ENCODE peak calls at places on chromosomes 7 and 10, in four cellular contexts. V is heart right ventricle, X is progenitor cell of endocrine pancreas, P is fibroblast of lung. C is an unnamed sample.

GRCh38 chr10:55491712-55492111 is 690.7 kb upstream of the PCDH15 start:
- DNase-seq in V (no peak), X (no peak), P (no peak), C (no peak)

GRCh38 chr7:111051832-111052231 is 39.1 kb upstream of the LRRN3 start:
- DNase-seq in V (no peak), X (no peak), P (no peak), C (no peak)

GRCh38 chr10:125711110-125711750 is 8.3 kb upstream of the EDRF1 start:
- DNase-seq in V (no peak), X (no peak), P (no peak), C (no peak)

GRCh38 chr7:3307437-3307836 is 6.4 kb downstream of the SDK1 start:
- DNase-seq in V (no peak), X (no peak), P (peak), C (no peak)

GRCh38 chr7:132422502-132423101 is 153.7 kb downstream of the PLXNA4 start:
- DNase-seq in V (no peak), X (no peak), P (peak), C (no peak)

GRCh38 chr7:26103541-26104070 is 48.4 kb upstream of the NFE2L3 start:
- DNase-seq in V (no peak), X (no peak), P (no peak), C (no peak)

GRCh38 chr10:110081914-110082313 is 74.1 kb downstream of the ADD3 start:
- DNase-seq in V (peak), X (no peak), P (no peak), C (no peak)

GRCh38 chr7:68107968-68108367 is 1111.3 kb downstream of the TYW1 start:
- DNase-seq in V (no peak), X (no peak), P (no peak), C (no peak)

GRCh38 chr7:82098410-82098809 is 328.6 kb upstream of the HGF start:
- DNase-seq in V (no peak), X (no peak), P (no peak), C (no peak)

GRCh38 chr10:23914641-23915040 is 294.3 kb upstream of the KIAA1217 start:
- DNase-seq in V (no peak), X (no peak), P (no peak), C (no peak)

GRCh38 chr10:104334965-104335650 is 3.2 kb downstream of the ITPRIP start:
- DNase-seq in V (no peak), X (no peak), P (no peak), C (no peak)

GRCh38 chr7:1741751-1742554 is 71.9 kb downstream of the ELFN1 start:
- DNase-seq in V (peak), X (no peak), P (no peak), C (no peak)

GRCh38 chr10:78313636-78314035 is 280.0 kb downstream of the RPS24 start:
- DNase-seq in V (no peak), X (no peak), P (no peak), C (no peak)

GRCh38 chr7:19242246-19242645 is 97.0 kb upstream of the FERD3L start:
- DNase-seq in V (no peak), X (no peak), P (no peak), C (no peak)

GRCh38 chr10:132163278-132163765 is 23.4 kb upstream of the DPYSL4 start:
- DNase-seq in V (peak), X (peak), P (no peak), C (peak)

GRCh38 chr7:137506031-137506430 is 162.5 kb upstream of the PTN start:
- DNase-seq in V (no peak), X (no peak), P (no peak), C (no peak)

GRCh38 chr7:19560111-19560883 is 148.5 kb downstream of the POLR1F start:
- DNase-seq in V (no peak), X (no peak), P (peak), C (no peak)

GRCh38 chr7:105521027-105521730 is 892 bp downstream of the PUS7 start:
- DNase-seq in V (peak), X (peak), P (peak), C (peak)

GRCh38 chr10:106285199-106285598 is 879.3 kb downstream of the SORCS1 start:
- DNase-seq in V (no peak), X (no peak), P (no peak), C (no peak)

GRCh38 chr7:131285558-131285957 is 42.1 kb upstream of the MKLN1 start:
- DNase-seq in V (no peak), X (no peak), P (peak), C (no peak)

GRCh38 chr7:151416921-151417320 is 7.1 kb upstream of the WDR86 start:
- DNase-seq in V (no peak), X (no peak), P (peak), C (no peak)

GRCh38 chr7:41316410-41316809 is 386.5 kb downstream of the INHBA start:
- DNase-seq in V (no peak), X (no peak), P (no peak), C (no peak)

GRCh38 chr10:8255301-8255700 is 200.8 kb downstream of the GATA3 start:
- DNase-seq in V (no peak), X (no peak), P (no peak), C (no peak)

GRCh38 chr10:126398383-126398743 is 10.1 kb upstream of the ADAM12 start:
- DNase-seq in V (no peak), X (no peak), P (no peak), C (no peak)

GRCh38 chr7:46710927-46711326 is 789.9 kb upstream of the IGFBP3 start:
- DNase-seq in V (no peak), X (no peak), P (peak), C (no peak)

GRCh38 chr10:52279546-52279945 is 34.5 kb upstream of the DKK1 start:
- DNase-seq in V (no peak), X (no peak), P (no peak), C (no peak)
- TF ChIP-seq CTCF in V (no peak), X (no peak), P (no peak), C (no peak)

GRCh38 chr10:102067091-102067916 is 2.2 kb downstream of the HPS6 start:
- DNase-seq in V (no peak), X (no peak), P (no peak), C (peak)

GRCh38 chr10:102066421-102067068 is 1.4 kb downstream of the HPS6 start:
- DNase-seq in V (no peak), X (no peak), P (no peak), C (no peak)

GRCh38 chr10:102065561-102066420 is 642 bp downstream of the HPS6 start:
- DNase-seq in V (peak), X (peak), P (no peak), C (peak)

GRCh38 chr10:102064503-102064867 is 664 bp upstream of the HPS6 start:
- DNase-seq in V (no peak), X (no peak), P (no peak), C (no peak)

DNA sequence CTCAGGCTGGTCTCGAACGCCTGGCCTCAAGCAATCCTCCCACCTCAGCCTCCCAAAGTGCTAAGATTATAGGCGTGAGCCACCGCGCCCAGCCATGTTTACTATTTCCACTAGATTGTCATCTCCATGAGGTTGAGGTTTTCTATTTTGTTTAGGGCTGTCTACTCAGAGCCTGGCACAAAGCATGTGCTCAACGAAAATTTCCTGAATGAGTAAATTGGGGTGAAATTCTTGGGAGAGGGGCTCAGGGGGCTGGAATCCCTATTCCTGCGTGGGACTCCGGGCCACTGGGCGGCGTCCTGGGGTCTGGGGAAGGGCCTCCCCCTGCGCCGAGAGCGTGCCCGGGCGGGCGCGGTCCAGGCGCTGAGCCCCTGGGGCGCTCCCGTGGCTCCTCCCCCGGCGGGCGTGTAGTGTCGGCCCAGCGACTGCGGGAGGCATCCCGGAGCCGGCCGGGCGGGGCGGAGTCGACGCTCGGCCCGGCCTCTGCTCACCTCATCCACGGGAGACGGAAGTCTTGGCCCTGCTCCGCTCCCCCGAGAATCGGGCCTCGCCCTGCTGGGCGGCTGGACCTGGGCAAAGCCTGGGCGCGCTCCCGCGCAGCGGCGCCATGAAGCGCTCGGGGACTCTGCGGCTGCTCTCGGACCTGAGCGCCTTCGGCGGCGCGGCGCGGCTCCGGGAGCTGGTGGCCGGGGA is at the start of gene HPS6:
- DNase-seq in V (peak), X (peak), P (peak), C (peak)
- TF ChIP-seq CTCF in V (no peak), X (peak), P (peak), C (peak)

GRCh38 chr10:69885379-69886156 is 83.9 kb downstream of the COL13A1 start:
- DNase-seq in V (no peak), X (no peak), P (no peak), C (no peak)
- TF ChIP-seq CTCF in V (peak), X (peak), P (peak), C (peak)

DNA sequence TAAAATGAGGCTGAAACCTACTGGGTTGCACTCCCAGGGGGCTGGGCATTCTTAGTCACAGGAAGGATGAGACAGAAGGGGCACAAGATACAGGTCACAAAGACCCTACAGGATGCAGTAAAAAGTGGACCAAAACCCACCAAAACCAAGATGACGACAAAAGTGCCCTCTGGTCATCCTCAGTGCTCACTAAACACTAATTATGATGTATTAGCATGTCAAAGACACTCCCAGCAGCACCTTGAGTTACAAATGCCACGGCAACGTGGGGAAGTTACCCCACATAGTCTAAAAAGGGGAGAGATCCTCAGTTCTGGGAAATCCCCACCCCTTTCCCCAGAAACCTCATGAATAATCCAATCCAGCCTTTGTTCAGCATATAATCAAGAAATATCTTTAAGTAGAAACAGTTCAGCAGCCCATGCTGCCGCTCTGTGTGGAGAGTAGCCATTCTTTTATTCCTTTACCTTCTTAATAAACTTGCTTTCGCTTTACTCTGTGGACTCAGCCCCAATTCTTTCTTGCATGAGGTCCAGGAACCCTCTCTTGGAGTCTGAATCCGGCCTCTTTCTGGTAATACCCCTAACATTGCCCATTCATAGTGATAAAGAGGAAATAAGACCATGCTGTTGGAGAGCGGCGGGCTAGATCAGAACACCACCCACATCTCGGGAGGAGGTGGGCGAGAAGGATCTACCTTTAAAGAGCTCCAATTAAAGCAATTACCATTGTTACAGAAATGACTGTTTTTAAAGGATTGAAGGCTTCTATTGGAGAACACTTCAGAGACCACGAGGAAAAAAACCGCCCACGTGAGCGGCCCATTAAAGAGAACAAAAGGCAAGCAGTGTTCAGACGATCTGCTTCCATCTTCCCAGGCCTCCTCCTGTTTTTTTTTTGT is 170.9 kb downstream of the USP6NL start:
- DNase-seq in V (no peak), X (no peak), P (no peak), C (no peak)
- TF ChIP-seq CTCF in V (no peak), X (no peak), P (no peak), C (no peak)

DNA sequence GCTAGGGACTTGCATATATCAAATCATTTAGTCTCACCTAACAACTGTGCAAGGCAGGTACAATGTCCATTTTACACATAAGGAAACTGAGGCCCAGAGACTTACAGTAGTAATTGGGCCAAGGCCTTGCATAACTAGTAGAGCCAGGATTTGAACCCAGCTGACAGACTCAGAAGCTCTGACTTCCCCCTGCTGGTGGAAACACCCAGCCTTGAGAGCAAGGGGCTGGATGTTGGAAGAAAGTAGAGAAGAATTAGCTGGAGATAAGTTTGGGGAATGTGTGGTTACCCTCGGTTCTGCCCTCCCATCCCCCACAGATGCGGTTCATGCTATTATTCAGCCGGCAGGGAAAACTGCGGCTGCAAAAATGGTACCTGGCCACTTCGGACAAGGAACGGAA is 2.0 kb downstream of the AP1S1 start:
- DNase-seq in V (no peak), X (no peak), P (no peak), C (no peak)
- TF ChIP-seq CTCF in V (no peak), X (peak), P (peak), C (no peak)

GRCh38 chr10:119001717-119002500 is 27.6 kb upstream of the NANOS1 start:
- DNase-seq in V (no peak), X (no peak), P (no peak), C (no peak)

GRCh38 chr10:119007211-119007574 is 22.3 kb upstream of the NANOS1 start:
- DNase-seq in V (no peak), X (no peak), P (no peak), C (no peak)

GRCh38 chr10:119003572-119004289 is 25.8 kb upstream of the NANOS1 start:
- DNase-seq in V (no peak), X (no peak), P (no peak), C (no peak)

GRCh38 chr10:119005377-119006043 is 24.0 kb upstream of the NANOS1 start:
- DNase-seq in V (no peak), X (no peak), P (peak), C (no peak)

DNA sequence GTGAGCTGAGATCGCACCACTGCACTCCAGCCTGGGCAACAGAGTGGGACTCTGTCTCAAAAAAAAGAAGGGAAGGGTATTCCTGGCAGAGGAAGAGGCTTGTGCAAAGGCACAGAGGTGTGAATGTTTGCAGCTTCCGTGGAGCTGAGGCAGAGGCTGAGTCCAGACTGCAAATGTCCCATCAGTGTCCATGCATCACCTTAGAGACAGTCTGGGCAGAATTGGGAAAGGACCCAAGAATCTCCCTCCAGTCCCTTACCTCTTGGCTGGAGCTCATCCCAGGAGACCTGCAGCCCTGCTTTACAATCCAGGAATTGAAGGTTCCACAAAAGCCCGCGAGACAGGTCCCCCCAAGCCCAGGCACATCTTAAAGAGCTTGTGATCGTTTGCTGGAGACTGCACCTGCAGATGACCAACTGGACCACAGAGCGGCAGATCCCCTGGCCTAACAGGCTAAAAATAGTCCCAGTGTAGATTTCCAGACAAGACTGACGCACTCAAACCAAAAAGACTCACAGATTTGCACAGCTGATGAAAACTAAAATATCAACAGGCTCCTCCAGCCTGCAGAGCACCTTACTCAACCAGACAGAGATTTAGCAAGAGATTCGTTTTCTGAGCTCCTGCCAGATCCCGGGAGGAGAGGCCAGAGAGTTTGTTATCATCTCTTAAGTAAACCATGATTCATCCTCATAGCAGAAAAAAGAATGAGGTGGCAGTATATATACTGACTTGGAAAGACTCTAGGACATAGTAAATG is 22.9 kb upstream of the NANOS1 start:
- DNase-seq in V (no peak), X (no peak), P (peak), C (no peak)
- TF ChIP-seq CTCF in V (no peak), X (no peak), P (peak), C (no peak)

GRCh38 chr7:139752600-139752999 is 25.2 kb downstream of the HIPK2 start:
- DNase-seq in V (no peak), X (no peak), P (no peak), C (no peak)
- TF ChIP-seq CTCF in V (no peak), X (no peak), P (no peak), C (no peak)

C was measured in glutamatergic neuron.